ENCODE peak calls at places on chromosomes 5 and 9, in four cellular contexts. J is GM12878, D is HepG2, I is K562. G is an unnamed sample.

GRCh38 chr5:139100825-139101224 is 97.3 kb downstream of the SIL1 start:
- DNase-seq in J (no peak), I (peak; percentile 27), D (no peak), G (no peak)

GRCh38 chr5:137815202-137815990 is 52.3 kb upstream of the MYOT start:
- DNase-seq in D (no peak), J (no peak), I (no peak), G (no peak)

GRCh38 chr5:97224112-97224750 is 41.2 kb upstream of the RIOK2 start:
- DNase-seq in D (peak; percentile 12), I (no peak), J (no peak), G (no peak)

GRCh38 chr5:94045839-94046782 is 304.7 kb upstream of the POU5F2 start:
- DNase-seq in D (no peak), I (no peak), J (no peak), G (no peak)

GRCh38 chr5:95817430-95817829 is 5.1 kb downstream of the GLRX start:
- DNase-seq in J (no peak), D (no peak), I (no peak), G (no peak)

GRCh38 chr9:112166176-112167140 is 8.6 kb downstream of the SUSD1 start:
- DNase-seq in D (peak; percentile 47), J (no peak), I (peak; percentile 39), G (peak; percentile 51)

GRCh38 chr5:157607371-157608161 is 32.0 kb upstream of the ADAM19 start:
- DNase-seq in J (no peak), I (no peak), D (no peak), G (peak; percentile 12)

GRCh38 chr5:172049226-172049796 is 42.9 kb upstream of the FBXW11 start:
- DNase-seq in D (no peak), J (no peak), I (no peak), G (no peak)

GRCh38 chr5:10333154-10334006 is 20.1 kb upstream of the MARCHF6 start:
- DNase-seq in D (no peak), J (no peak), I (no peak), G (peak; percentile 29)

GRCh38 chr5:119355636-119356383 is at the start of gene TNFAIP8:
- DNase-seq in J (no peak), I (no peak), D (peak; percentile 5), G (no peak)

GRCh38 chr5:50967388-50968039 is 301.1 kb downstream of the PARP8 start:
- DNase-seq in I (no peak), D (no peak), J (no peak), G (no peak)

GRCh38 chr5:61051267-61051666 is 106.3 kb downstream of the NDUFAF2 start:
- DNase-seq in J (no peak), D (peak; percentile 5), I (no peak), G (peak; percentile 17)

GRCh38 chr5:151570512-151571269 is 20.4 kb downstream of the FAT2 start:
- DNase-seq in D (no peak), J (no peak), I (no peak), G (no peak)

GRCh38 chr9:37210737-37211523 is 90.6 kb downstream of the ZCCHC7 start:
- DNase-seq in J (no peak), I (no peak), D (no peak), G (no peak)

GRCh38 chr5:160083501-160083900 is 35.7 kb downstream of the PWWP2A start:
- DNase-seq in J (no peak), I (no peak), D (no peak), G (peak; percentile 39)

GRCh38 chr9:100578610-100579009 is 731 bp downstream of the CAVIN4 start:
- DNase-seq in J (no peak), D (no peak), I (no peak), G (no peak)

DNA sequence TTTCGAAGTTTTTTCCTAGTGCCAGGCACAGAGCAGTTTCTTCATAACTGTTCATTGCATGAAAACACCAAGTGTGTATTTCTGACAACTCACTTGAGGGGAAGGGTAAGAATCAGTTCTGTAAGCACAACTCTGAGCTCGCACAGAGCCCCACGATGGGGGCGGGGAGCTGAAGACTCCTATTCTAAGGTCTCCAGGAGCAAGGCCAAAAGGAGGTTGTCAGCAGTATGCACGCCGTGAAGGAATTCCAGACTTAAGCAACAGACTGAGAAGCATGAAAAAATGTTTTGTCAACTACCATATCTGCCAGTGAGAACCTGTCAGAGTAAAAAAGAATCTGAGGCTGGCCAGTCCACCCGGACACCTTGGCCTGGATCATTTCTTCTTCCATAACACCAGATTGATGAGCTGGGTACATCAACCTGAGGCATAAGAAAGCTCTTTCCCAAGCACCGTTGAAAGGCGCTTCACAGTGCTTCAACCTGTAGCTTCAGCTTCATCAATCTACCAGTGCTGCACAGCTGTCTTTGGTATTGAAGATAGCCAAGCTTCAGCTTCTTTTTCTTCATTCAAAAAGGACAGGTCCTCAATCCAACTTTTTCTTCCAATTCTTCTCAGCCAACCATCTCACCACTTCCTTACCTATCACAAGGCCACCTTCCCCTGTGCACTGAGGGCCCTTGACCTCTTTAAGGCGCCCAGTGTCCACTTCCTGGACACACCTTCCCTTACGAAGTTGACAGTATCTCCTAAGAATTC is 1.1 kb upstream of the CTNNAL1 start:
- DNase-seq in D (no peak), J (no peak), I (peak; percentile 18), G (no peak)
- TF ChIP-seq CHD4 in D (no peak), J (no peak), I (no peak), G (no peak)

DNA sequence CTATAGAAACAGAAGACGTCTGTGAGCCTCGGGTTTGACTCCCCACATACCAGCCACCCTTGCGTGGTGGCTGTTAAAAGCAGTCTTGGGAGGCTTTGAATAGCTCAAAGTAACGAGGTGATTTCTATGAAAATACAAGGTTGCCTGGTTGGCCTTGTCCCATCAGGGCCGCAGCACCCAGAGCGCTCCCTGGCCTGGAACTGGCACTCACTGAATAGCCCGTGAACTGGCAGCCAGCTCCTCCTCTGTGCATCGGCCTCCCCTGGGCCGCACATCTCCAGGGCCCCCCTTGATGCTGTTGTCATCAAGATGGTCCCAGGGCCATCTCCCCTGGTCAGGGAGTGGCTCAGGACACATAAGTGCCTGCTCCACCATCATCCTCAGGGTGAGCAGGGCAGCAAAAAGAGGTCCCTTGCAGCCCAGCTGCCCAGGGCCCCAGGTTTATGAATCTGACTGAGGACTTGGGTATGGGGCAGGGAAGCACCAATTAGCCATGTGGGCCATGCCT is 144.6 kb upstream of the PPP1R26 start:
- DNase-seq in J (no peak), I (no peak), D (no peak), G (no peak)
- TF ChIP-seq CHD4 in J (no peak), I (no peak), D (no peak), G (no peak)

GRCh38 chr5:124986667-124987066 is 240.2 kb upstream of the ZNF608 start:
- DNase-seq in D (no peak), J (no peak), I (no peak), G (no peak)
- TF ChIP-seq CHD4 in D (no peak), J (no peak), I (no peak), G (no peak)

GRCh38 chr9:96027271-96028131 is 152.0 kb downstream of the ERCC6L2 start:
- DNase-seq in D (no peak), J (no peak), I (no peak), G (no peak)
- TF ChIP-seq CHD4 in D (no peak), J (no peak), I (no peak), G (no peak)